ENCODE peak calls at places on chromosomes 11 and 22, in four cellular contexts. V, I, Q and S are unnamed samples.

GRCh38 chr11:93729129-93729616 is 12.1 kb downstream of the TAF1D start:
- DNase-seq in V (no peak), I (no peak), Q (no peak), S (no peak)

GRCh38 chr11:79059171-79059570 is 381.7 kb downstream of the TENM4 start:
- DNase-seq in V (no peak), I (no peak), Q (no peak), S (no peak)

GRCh38 chr11:92728628-92729027 is 240.8 kb upstream of the MTNR1B start:
- DNase-seq in V (no peak), I (no peak), Q (no peak), S (no peak)

GRCh38 chr11:31968774-31969433 is 122.0 kb upstream of the RCN1 start:
- DNase-seq in V (peak; percentile 89), I (no peak), Q (no peak), S (no peak)

GRCh38 chr11:1553808-1554594 is 18.1 kb downstream of the DUSP8 start:
- DNase-seq in V (no peak), I (no peak), Q (peak; percentile 94), S (no peak)

GRCh38 chr11:1220941-1221721 is 1.7 kb upstream of the MUC5B start:
- DNase-seq in V (no peak), I (no peak), Q (no peak), S (no peak)

GRCh38 chr11:12587333-12587997 is 86.8 kb upstream of the TEAD1 start:
- DNase-seq in V (no peak), I (no peak), Q (no peak), S (no peak)

GRCh38 chr22:17769013-17769715 is 5.1 kb downstream of the BID start:
- DNase-seq in V (no peak), I (no peak), Q (no peak), S (no peak)

GRCh38 chr11:95338430-95338991 is 107.5 kb upstream of the SESN3 start:
- DNase-seq in V (peak; percentile 88), I (peak; percentile 37), Q (no peak), S (peak; percentile 73)

GRCh38 chr11:73239571-73240189 is 21.6 kb downstream of the P2RY2 start:
- DNase-seq in V (no peak), I (no peak), Q (no peak), S (no peak)

GRCh38 chr11:28819741-28820140 is 711.6 kb downstream of the METTL15 start:
- DNase-seq in V (no peak), I (no peak), Q (no peak), S (no peak)

GRCh38 chr11:93481279-93481678 is 61.9 kb downstream of the SMCO4 start:
- DNase-seq in V (no peak), I (no peak), Q (no peak), S (no peak)

GRCh38 chr11:16124390-16124789 is 232.0 kb downstream of the SOX6 start:
- DNase-seq in V (no peak), I (no peak), Q (no peak), S (no peak)

GRCh38 chr11:65206901-65207300 is 25.2 kb downstream of the CAPN1 start:
- DNase-seq in V (no peak), I (no peak), Q (peak; percentile 22), S (no peak)

GRCh38 chr11:130675456-130675855 is 227.0 kb downstream of the ADAMTS15 start:
- DNase-seq in V (peak; percentile 25), I (peak; percentile 79), Q (no peak), S (peak; percentile 68)

GRCh38 chr11:111944651-111945051 is 7.5 kb downstream of the DIXDC1 start:
- DNase-seq in V (no peak), I (no peak), Q (no peak), S (no peak)

GRCh38 chr11:22343411-22344032 is 5.3 kb downstream of the SLC17A6 start:
- DNase-seq in V (no peak), I (no peak), Q (no peak), S (no peak)

GRCh38 chr11:77104727-77105126 is 2.1 kb downstream of the OMP start:
- DNase-seq in V (no peak), I (no peak), Q (no peak), S (no peak)

GRCh38 chr11:86460461-86461404 is 86.0 kb downstream of the CCDC81 start:
- DNase-seq in V (no peak), I (no peak), Q (no peak), S (no peak)

DNA sequence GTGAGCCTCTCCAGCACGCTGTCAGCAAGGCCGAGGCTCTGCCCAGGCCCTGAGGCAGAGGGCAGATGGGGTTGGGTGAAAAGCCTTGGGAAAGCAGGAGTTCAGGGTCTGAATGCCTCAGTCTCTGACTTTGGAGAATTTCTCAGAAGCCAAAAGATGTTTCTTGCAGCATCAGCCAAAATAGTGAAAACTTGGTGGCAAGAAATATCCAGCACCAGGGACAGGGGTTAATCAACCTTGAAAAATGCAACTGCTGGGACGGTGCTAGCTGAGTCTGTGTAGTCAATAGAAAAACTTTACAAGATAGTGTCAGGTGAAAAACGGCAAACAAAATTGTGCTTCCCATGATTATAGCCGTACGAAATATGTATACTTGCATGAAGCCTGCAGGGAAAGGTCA is 1.4 kb upstream of the ABCC8 start:
- DNase-seq in V (no peak), I (no peak), Q (no peak), S (no peak)
- H3K27me3 ChIP-seq in V (peaks cover 33% of the 10 kb centered on the region), I (no peaks in the 10 kb centered on the region), Q (peaks cover 19% of the 10 kb centered on the region), S (no peaks in the 10 kb centered on the region)

GRCh38 chr22:30226192-30226832 is 20.2 kb downstream of the LIF start:
- DNase-seq in V (no peak), I (no peak), Q (no peak), S (no peak)

GRCh38 chr22:30225220-30225922 is 21.2 kb downstream of the LIF start:
- DNase-seq in V (no peak), I (no peak), Q (no peak), S (no peak)

GRCh38 chr22:30222321-30222720 is 24.2 kb downstream of the LIF start:
- DNase-seq in V (no peak), I (no peak), Q (no peak), S (no peak)

GRCh38 chr22:30223303-30223702 is 23.3 kb downstream of the LIF start:
- DNase-seq in V (no peak), I (no peak), Q (no peak), S (no peak)

GRCh38 chr22:30224161-30224857 is 22.2 kb downstream of the LIF start:
- DNase-seq in V (no peak), I (no peak), Q (no peak), S (no peak)
- H3K4me1 ChIP-seq in V (no peaks in the 10 kb centered on the region), I (no peaks in the 10 kb centered on the region), Q (no peaks in the 10 kb centered on the region), S (no peaks in the 10 kb centered on the region)

GRCh38 chr11:2713069-2713468 is 13.3 kb upstream of the KCNQ1OT1 start:
- DNase-seq in V (no peak), I (no peak), Q (no peak), S (no peak)

GRCh38 chr11:2714463-2714800 is 14.6 kb upstream of the KCNQ1OT1 start:
- DNase-seq in V (no peak), I (no peak), Q (no peak), S (no peak)

GRCh38 chr11:2715716-2716350 is 16.0 kb upstream of the KCNQ1OT1 start:
- DNase-seq in V (no peak), I (no peak), Q (no peak), S (no peak)

GRCh38 chr11:2714871-2715270 is 15.1 kb upstream of the KCNQ1OT1 start:
- DNase-seq in V (no peak), I (no peak), Q (no peak), S (no peak)

DNA sequence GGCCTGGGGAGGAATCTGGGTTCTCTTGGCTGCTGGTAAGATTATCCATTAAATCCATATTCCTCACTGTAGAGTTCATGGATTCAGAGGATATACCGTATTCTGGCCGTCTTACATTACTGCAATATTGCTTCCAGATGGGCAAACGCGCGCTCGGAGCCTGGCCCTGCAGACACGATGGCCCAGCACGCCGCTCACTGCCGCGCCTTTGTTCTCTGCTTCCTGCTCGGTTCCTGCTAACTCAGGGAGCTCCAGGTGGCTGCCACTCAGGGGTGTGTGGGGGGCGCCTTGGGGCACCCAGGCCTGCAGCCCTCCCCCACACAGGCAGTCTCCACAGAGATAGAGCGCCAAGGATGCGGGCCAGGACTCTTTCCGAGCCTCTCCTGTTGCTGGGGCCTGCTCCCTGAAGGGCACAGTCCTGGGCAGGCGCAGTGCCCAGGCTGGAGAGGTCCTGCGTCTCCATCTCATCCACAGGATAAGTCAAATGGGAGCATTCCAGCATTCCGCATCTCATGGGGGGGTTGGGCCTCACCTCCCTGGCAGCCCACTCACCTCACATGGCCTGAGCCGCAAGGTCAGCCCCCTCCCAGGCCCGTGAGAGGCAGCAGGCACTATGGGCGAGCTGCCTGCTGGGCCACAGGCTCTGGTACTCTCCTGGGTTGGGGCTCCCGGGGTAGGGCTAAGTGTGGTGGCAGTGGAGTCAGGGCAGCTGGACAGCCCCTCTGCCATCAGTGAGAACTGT is 14.1 kb upstream of the KCNQ1OT1 start:
- DNase-seq in V (no peak), I (no peak), Q (no peak), S (no peak)
- H3K27me3 ChIP-seq in V (no peaks in the 10 kb centered on the region), I (no peaks in the 10 kb centered on the region), Q (no peaks in the 10 kb centered on the region), S (no peaks in the 10 kb centered on the region)

DNA sequence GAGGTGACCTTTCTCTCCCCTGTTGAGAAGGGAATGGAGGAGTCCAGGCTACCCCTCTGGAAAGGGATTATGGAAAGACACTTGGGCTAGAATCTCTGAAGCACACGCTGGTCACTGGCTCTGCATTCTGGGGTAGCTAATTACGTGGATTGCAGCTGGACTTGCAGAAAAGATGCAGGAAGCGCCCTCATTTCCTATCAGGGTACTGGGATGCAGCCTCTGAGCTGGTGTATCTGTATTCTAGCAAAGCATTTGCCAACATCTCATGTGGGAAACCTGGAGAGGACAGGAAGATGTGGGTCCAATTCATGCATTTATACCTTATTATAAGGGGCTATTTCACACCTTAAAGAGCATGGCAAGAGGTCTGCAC is 44.3 kb downstream of the CD82 start:
- DNase-seq in V (no peak), I (no peak), Q (no peak), S (no peak)
- H3K4me1 ChIP-seq in V (no peaks in the 10 kb centered on the region), I (peaks cover 7% of the 10 kb centered on the region), Q (peaks cover 57% of the 10 kb centered on the region), S (peaks cover 58% of the 10 kb centered on the region)

GRCh38 chr11:69707156-69707555 is 3.3 kb upstream of the FGF19 start:
- DNase-seq in V (no peak), I (no peak), Q (peak; percentile 34), S (no peak)
- H3K27me3 ChIP-seq in V (peaks cover 51% of the 10 kb centered on the region), I (peaks cover 54% of the 10 kb centered on the region), Q (peaks cover 25% of the 10 kb centered on the region), S (peaks cover 14% of the 10 kb centered on the region)